ENCODE peak calls at places on chromosomes 16 and 17, in four cellular contexts. R, K, X and H are unnamed samples.

GRCh38 chr17:45342871-45343526 is 26.2 kb upstream of the MAP3K14 start:
- DNase-seq in R (no peak), K (no peak), X (no peak), H (no peak)

GRCh38 chr17:59266748-59267147 is 46.4 kb downstream of the GDPD1 start:
- DNase-seq in R (no peak), K (no peak), X (no peak), H (no peak)

GRCh38 chr16:57092786-57093301 is 461 bp downstream of the CPNE2 start:
- DNase-seq in R (peak), K (peak), X (peak), H (peak)

GRCh38 chr16:35207059-35207999 is 1747.9 kb downstream of the TP53TG3F start:
- DNase-seq in R (no peak), K (peak), X (no peak), H (peak)

GRCh38 chr16:50268352-50268751 is 2.0 kb downstream of the ADCY7 start:
- DNase-seq in R (no peak), K (no peak), X (no peak), H (no peak)

GRCh38 chr16:29898786-29899515 is 399 bp downstream of the SEZ6L2 start:
- DNase-seq in R (no peak), K (peak), X (no peak), H (peak)

GRCh38 chr17:6796887-6797490 is 21.0 kb downstream of the FBXO39 start:
- DNase-seq in R (no peak), K (no peak), X (no peak), H (no peak)

GRCh38 chr17:57344261-57344660 is 87.9 kb downstream of the MSI2 start:
- DNase-seq in R (no peak), K (no peak), X (no peak), H (no peak)

GRCh38 chr16:88951989-88952388 is 25.0 kb downstream of the CBFA2T3 start:
- DNase-seq in R (no peak), K (no peak), X (no peak), H (no peak)

GRCh38 chr16:85360323-85361277 is 248.3 kb upstream of the CIBAR2 start:
- DNase-seq in R (no peak), K (peak), X (no peak), H (peak)

GRCh38 chr17:49635121-49635520 is 42.8 kb downstream of the SPOP start:
- DNase-seq in R (no peak), K (no peak), X (no peak), H (no peak)

GRCh38 chr17:16986391-16986790 is 14.5 kb upstream of the TNFRSF13B start:
- DNase-seq in R (no peak), K (no peak), X (no peak), H (no peak)

GRCh38 chr17:77285594-77286390 is 145.0 kb downstream of the SEC14L1 start:
- DNase-seq in R (no peak), K (peak), X (no peak), H (no peak)

GRCh38 chr17:58304735-58305486 is 23.7 kb downstream of the TSPOAP1 start:
- DNase-seq in R (no peak), K (no peak), X (no peak), H (no peak)

GRCh38 chr17:43820759-43821158 is 12.2 kb downstream of the MPP3 start:
- DNase-seq in R (no peak), K (no peak), X (no peak), H (no peak)

GRCh38 chr16:6146874-6147425 is 1049.4 kb upstream of the EEF2KMT start:
- DNase-seq in R (no peak), K (no peak), X (no peak), H (no peak)